ENCODE peak calls at places on chromosomes 4 and X, in four cellular contexts. One of them, this sample, is unnamed.

GRCh38 chrX:15714529-15714928 is 23.5 kb upstream of the CA5B start:
- DNase-seq in DMS 273 treated with DMSO at 0.1 percent for 48 hours: no peak
- DNase-seq in NCI-H460: no peak
- DNase-seq in psoas muscle: peak
- DNase-seq in this sample: no peak

GRCh38 chrX:31302573-31303075 is 230.8 kb upstream of the FTHL17 start:
- DNase-seq in psoas muscle: no peak
- DNase-seq in DMS 273 treated with DMSO at 0.1 percent for 48 hours: no peak
- DNase-seq in NCI-H460: no peak
- DNase-seq in this sample: no peak

GRCh38 chr4:182489607-182490006 is 246.4 kb downstream of the TENM3 start:
- DNase-seq in NCI-H460: no peak
- DNase-seq in DMS 273 treated with DMSO at 0.1 percent for 48 hours: no peak
- DNase-seq in psoas muscle: no peak
- DNase-seq in this sample: no peak

GRCh38 chrX:65528705-65529340 is 5.8 kb downstream of the LAS1L start:
- DNase-seq in DMS 273 treated with DMSO at 0.1 percent for 48 hours: no peak
- DNase-seq in psoas muscle: peak
- DNase-seq in NCI-H460: peak
- DNase-seq in this sample: peak

GRCh38 chr4:156889616-156890594 is 81.7 kb downstream of the PDGFC start:
- DNase-seq in NCI-H460: no peak
- DNase-seq in DMS 273 treated with DMSO at 0.1 percent for 48 hours: no peak
- DNase-seq in psoas muscle: peak
- DNase-seq in this sample: no peak

GRCh38 chrX:28124416-28124815 is 143.2 kb upstream of the DCAF8L1 start:
- DNase-seq in psoas muscle: no peak
- DNase-seq in NCI-H460: no peak
- DNase-seq in DMS 273 treated with DMSO at 0.1 percent for 48 hours: no peak
- DNase-seq in this sample: no peak

GRCh38 chr4:118770741-118771187 is 65.2 kb downstream of the SEC24D start:
- DNase-seq in DMS 273 treated with DMSO at 0.1 percent for 48 hours: no peak
- DNase-seq in psoas muscle: no peak
- DNase-seq in NCI-H460: no peak
- DNase-seq in this sample: no peak

GRCh38 chr4:110669663-110670062 is 46.8 kb upstream of the PITX2 start:
- DNase-seq in NCI-H460: no peak
- DNase-seq in psoas muscle: peak
- DNase-seq in DMS 273 treated with DMSO at 0.1 percent for 48 hours: no peak
- DNase-seq in this sample: no peak

GRCh38 chr4:128306992-128307581 is 19.5 kb upstream of the PGRMC2 start:
- DNase-seq in psoas muscle: no peak
- DNase-seq in NCI-H460: no peak
- DNase-seq in DMS 273 treated with DMSO at 0.1 percent for 48 hours: no peak
- DNase-seq in this sample: no peak

GRCh38 chr4:138035781-138036258 is 206.3 kb downstream of the SLC7A11 start:
- DNase-seq in psoas muscle: no peak
- DNase-seq in NCI-H460: peak
- DNase-seq in DMS 273 treated with DMSO at 0.1 percent for 48 hours: peak
- DNase-seq in this sample: no peak

This sample was measured in effector CD4-positive, alpha-beta T cell.